ENCODE peak calls at places on chromosomes 13 and 19, in four cellular contexts. D is K562, F is GM12878, M is GM12891. X is an unnamed sample.

GRCh38 chr19:15161028-15161984 is 39.5 kb downstream of the NOTCH3 start:
- DNase-seq in F (no peak), D (peak), M (peak), X (no peak)

GRCh38 chr13:31204592-31204991 is 4.8 kb downstream of the B3GLCT start:
- DNase-seq in F (no peak), D (peak), M (no peak), X (no peak)

GRCh38 chr19:20357921-20358320 is 190.9 kb downstream of the ZNF486 start:
- DNase-seq in F (no peak), D (no peak), M (no peak), X (no peak)

GRCh38 chr19:6056801-6057650 is 53.3 kb downstream of the RFX2 start:
- DNase-seq in F (no peak), M (no peak), D (no peak), X (peak)

GRCh38 chr13:35475960-35476943 is at the start of gene MAB21L1:
- DNase-seq in D (no peak), M (no peak), F (no peak), X (no peak)

GRCh38 chr19:16002380-16002779 is 53.6 kb downstream of the OR10H4 start:
- DNase-seq in D (no peak), F (no peak), M (no peak), X (peak)

GRCh38 chr13:41696163-41697003 is 239.0 kb downstream of the RGCC start:
- DNase-seq in M (no peak), F (no peak), D (no peak), X (no peak)

GRCh38 chr13:29935309-29935981 is 85.0 kb upstream of the UBL3 start:
- DNase-seq in M (peak), F (peak), D (no peak), X (peak)

GRCh38 chr13:66036024-66036614 is 1194.0 kb downstream of the PCDH9 start:
- DNase-seq in F (no peak), D (no peak), M (no peak), X (no peak)

DNA sequence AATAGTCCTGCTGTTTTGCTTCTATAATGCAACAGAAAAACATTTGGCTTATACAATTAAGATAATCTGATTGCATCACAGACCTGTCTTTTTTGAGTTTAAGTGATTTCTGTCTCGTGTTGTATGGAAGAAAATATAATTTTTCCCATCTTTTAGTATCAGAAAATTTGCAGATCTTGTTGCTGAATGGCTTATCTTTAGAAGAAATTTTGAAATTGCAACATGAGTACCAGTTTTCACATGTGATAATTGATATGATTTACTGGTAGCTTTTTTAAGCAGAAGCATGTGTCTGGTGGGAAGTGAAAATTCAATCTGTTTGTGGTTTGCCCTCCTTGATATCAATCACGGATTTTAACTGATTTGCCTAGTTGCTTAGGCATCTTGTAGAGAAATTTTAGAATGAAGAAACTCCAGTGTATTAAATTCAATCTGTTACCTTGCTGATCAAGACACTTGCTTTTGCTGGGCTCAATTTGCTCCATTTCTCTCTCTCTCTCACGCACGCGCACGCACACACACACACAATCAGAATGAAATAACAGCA is 89.8 kb upstream of the MYCBP2 start:
- DNase-seq in M (no peak), F (no peak), D (no peak), X (no peak)
- TF ChIP-seq SPI1 in M (peak), F (peak), D (no peak), X (no peak)

GRCh38 chr19:10293637-10294367 is 4.0 kb downstream of the ICAM5 start:
- DNase-seq in F (no peak), M (no peak), D (no peak), X (no peak)

GRCh38 chr19:10290876-10291553 is 1.3 kb downstream of the ICAM5 start:
- DNase-seq in F (no peak), M (no peak), D (peak), X (no peak)

GRCh38 chr19:10291554-10292205 is 1.9 kb downstream of the ICAM5 start:
- DNase-seq in F (no peak), D (no peak), M (no peak), X (no peak)

GRCh38 chr19:10292789-10293636 is 3.3 kb downstream of the ICAM5 start:
- DNase-seq in M (no peak), D (peak), F (no peak), X (no peak)

GRCh38 chr19:10292206-10292788 is 2.5 kb downstream of the ICAM5 start:
- DNase-seq in F (no peak), M (no peak), D (peak), X (no peak)
- TF ChIP-seq SPI1 in F (no peak), M (no peak), D (no peak), X (no peak)

DNA sequence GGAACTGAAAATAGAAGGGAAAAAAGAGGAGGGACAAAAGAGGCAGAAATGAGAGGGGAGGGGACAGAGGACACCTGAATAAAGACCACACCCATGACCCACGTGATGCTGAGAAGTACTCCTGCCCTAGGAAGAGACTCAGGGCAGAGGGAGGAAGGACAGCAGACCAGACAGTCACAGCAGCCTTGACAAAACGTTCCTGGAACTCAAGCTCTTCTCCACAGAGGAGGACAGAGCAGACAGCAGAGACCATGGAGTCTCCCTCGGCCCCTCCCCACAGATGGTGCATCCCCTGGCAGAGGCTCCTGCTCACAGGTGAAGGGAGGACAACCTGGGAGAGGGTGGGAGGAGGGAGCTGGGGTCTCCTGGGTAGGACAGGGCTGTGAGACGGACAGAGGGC is at the start of gene CEACAM5:
- DNase-seq in F (no peak), M (no peak), D (no peak), X (no peak)
- TF ChIP-seq SPI1 in F (no peak), M (no peak), D (no peak), X (no peak)

GRCh38 chr19:17026041-17026658 is 460 bp downstream of the CPAMD8 start:
- DNase-seq in D (no peak), M (no peak), F (no peak), X (peak)
- TF ChIP-seq SPI1 in D (no peak), M (no peak), F (no peak), X (no peak)

GRCh38 chr13:43848250-43848649 is 31.3 kb downstream of the CCDC122 start:
- DNase-seq in D (no peak), M (no peak), F (no peak), X (peak)
- TF ChIP-seq SPI1 in D (no peak), M (no peak), F (no peak), X (peak)

GRCh38 chr13:48828962-48829405 is 146.7 kb upstream of the FNDC3A start:
- DNase-seq in M (peak), D (no peak), F (no peak), X (no peak)
- TF ChIP-seq SPI1 in M (no peak), D (no peak), F (no peak), X (no peak)

GRCh38 chr13:25882732-25883357 is 169.0 kb downstream of the SHISA2 start:
- DNase-seq in F (no peak), D (no peak), M (no peak), X (no peak)

GRCh38 chr13:25887962-25888655 is 163.7 kb downstream of the SHISA2 start:
- DNase-seq in D (no peak), F (no peak), M (no peak), X (no peak)

GRCh38 chr13:25885418-25885817 is 166.4 kb downstream of the SHISA2 start:
- DNase-seq in F (no peak), D (no peak), M (no peak), X (no peak)

GRCh38 chr13:25890671-25891212 is 161.1 kb downstream of the SHISA2 start:
- DNase-seq in D (no peak), F (no peak), M (no peak), X (no peak)

GRCh38 chr13:25886438-25887214 is 165.2 kb downstream of the SHISA2 start:
- DNase-seq in D (no peak), F (no peak), M (no peak), X (no peak)
- TF ChIP-seq SPI1 in D (no peak), F (no peak), M (no peak), X (no peak)

GRCh38 chr19:46967578-46968018 is 52.0 kb upstream of the NPAS1 start:
- DNase-seq in D (no peak), M (no peak), F (no peak), X (no peak)
- TF ChIP-seq SPI1 in D (no peak), M (no peak), F (no peak), X (no peak)

DNA sequence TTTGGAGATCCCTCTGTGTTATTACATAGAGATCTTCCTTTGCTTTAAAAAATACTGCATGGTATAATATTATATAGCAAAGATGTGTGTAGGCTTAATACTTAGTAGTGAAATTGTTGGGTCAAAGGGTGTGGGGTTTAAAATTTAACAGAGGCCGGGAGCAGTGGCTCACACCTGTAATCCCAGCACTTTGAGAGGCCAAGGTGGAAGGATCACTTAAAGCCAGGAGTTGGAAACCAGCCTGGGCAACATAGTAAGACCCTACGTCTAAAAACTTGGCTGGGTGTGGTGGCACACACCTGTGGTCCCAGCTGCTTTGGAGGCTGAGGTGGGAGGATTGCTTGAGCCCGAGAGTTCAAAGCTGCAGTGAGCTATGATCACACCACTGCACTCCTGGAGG is 22.3 kb upstream of the CEBPA start:
- DNase-seq in M (no peak), F (no peak), D (no peak), X (no peak)
- TF ChIP-seq SPI1 in M (no peak), F (no peak), D (no peak), X (no peak)

X was measured in HL-60.